ENCODE peak calls at places on chromosomes 4 and X, in nine cellular contexts. V is activated CD4-positive, alpha-beta T cell treated with anti-CD3 and anti-CD28 coated beads for 48 hours; W is activated gamma-delta T cell treated with Interleukin-2 at 50 U/mL for 16 hours; R is iPS-NIHi11; Q is fibroblast of the conjunctiva; P is neural progenitor cell; J is mucosa of gallbladder; L is activated naive CD4-positive, alpha-beta T cell treated with anti-CD3 and anti-CD28 coated beads for 36 hours; N is HTR-8/SVneo. T is an unnamed sample.

GRCh38 chr4:86730310-86730709 is 118.9 kb downstream of the SLC10A6 start:
- DNase-seq in V (no peak), W (no peak), R (peak), Q (no peak), P (peak), J (no peak), L (no peak), N (no peak), T (peak)

GRCh38 chr4:25900310-25900709 is 13.7 kb upstream of the SMIM20 start:
- DNase-seq in V (no peak), W (no peak), R (no peak), Q (no peak), P (no peak), J (no peak), L (no peak), N (no peak), T (no peak)

GRCh38 chr4:15714141-15714540 is 11.3 kb downstream of the BST1 start:
- DNase-seq in V (no peak), W (no peak), R (no peak), Q (no peak), P (no peak), J (no peak), L (no peak), N (no peak), T (no peak)

GRCh38 chrX:65406532-65406931 is 128.1 kb downstream of the LAS1L start:
- DNase-seq in V (peak), W (no peak), R (peak), Q (no peak), P (peak), J (no peak), L (peak), N (no peak), T (peak)

GRCh38 chrX:54044877-54045328 is 630 bp upstream of the PHF8 start:
- DNase-seq in V (no peak), W (no peak), R (no peak), Q (no peak), P (no peak), J (no peak), L (no peak), N (no peak), T (no peak)

GRCh38 chrX:42624524-42624923 is 153.4 kb downstream of the PPP1R2C start:
- DNase-seq in V (no peak), W (no peak), R (no peak), Q (no peak), P (no peak), J (no peak), L (no peak), N (no peak), T (no peak)

GRCh38 chr4:180058731-180059215 is 2184.4 kb upstream of the TENM3 start:
- DNase-seq in V (peak), W (no peak), R (peak), Q (no peak), P (peak), J (no peak), L (peak), N (peak), T (peak)

GRCh38 chr4:87930629-87931028 is 44.9 kb upstream of the SPP1 start:
- DNase-seq in V (no peak), W (no peak), R (no peak), Q (no peak), P (no peak), J (no peak), L (no peak), N (no peak), T (peak)

GRCh38 chr4:140054861-140055260 is 99.1 kb downstream of the MAML3 start:
- DNase-seq in V (no peak), W (no peak), R (no peak), Q (no peak), P (no peak), J (no peak), L (no peak), N (no peak), T (no peak)

GRCh38 chr4:173529505-173530325 is at the start of gene HAND2:
- DNase-seq in V (no peak), W (no peak), R (peak), Q (no peak), P (peak), J (peak), L (no peak), N (peak), T (peak)

GRCh38 chr4:180028682-180029081 is 2214.5 kb upstream of the TENM3 start:
- DNase-seq in V (peak), W (no peak), R (peak), Q (no peak), P (peak), J (no peak), L (peak), N (no peak), T (peak)

GRCh38 chr4:74768857-74769525 is 25.3 kb downstream of the BTC start:
- DNase-seq in V (no peak), W (no peak), R (no peak), Q (peak), P (no peak), J (peak), L (no peak), N (no peak), T (no peak)

GRCh38 chrX:102746134-102746584 is 25.6 kb downstream of the GPRASP3 start:
- DNase-seq in V (peak), W (peak), R (peak), Q (no peak), P (peak), J (peak), L (peak), N (no peak), T (peak)

GRCh38 chr4:26860922-26861433 is 337 bp downstream of the STIM2 start:
- DNase-seq in V (peak), W (peak), R (peak), Q (no peak), P (peak), J (peak), L (peak), N (peak), T (peak)

GRCh38 chr4:69092190-69092589 is 4.1 kb upstream of the UGT2B7 start:
- DNase-seq in V (no peak), W (no peak), R (no peak), Q (no peak), P (no peak), J (no peak), L (no peak), N (no peak), T (no peak)

GRCh38 chr4:75685546-75686189 is 12.5 kb upstream of the G3BP2 start:
- DNase-seq in V (no peak), W (no peak), R (no peak), Q (no peak), P (no peak), J (no peak), L (no peak), N (no peak), T (no peak)

GRCh38 chr4:78601013-78601412 is 49.4 kb downstream of the ANXA3 start:
- DNase-seq in V (no peak), W (no peak), R (no peak), Q (no peak), P (no peak), J (no peak), L (no peak), N (no peak), T (no peak)

GRCh38 chr4:168589154-168589553 is 92.3 kb downstream of the PALLD start:
- DNase-seq in V (no peak), W (no peak), R (no peak), Q (no peak), P (no peak), J (no peak), L (no peak), N (peak), T (no peak)

GRCh38 chrX:40107291-40108083 is 9.7 kb upstream of the BCOR start:
- DNase-seq in V (peak), W (no peak), R (no peak), Q (no peak), P (peak), J (peak), L (peak), N (no peak), T (peak)

GRCh38 chr4:168304744-168305459 is 13.7 kb downstream of the DDX60 start:
- DNase-seq in V (no peak), W (no peak), R (no peak), Q (peak), P (no peak), J (no peak), L (no peak), N (peak), T (no peak)

GRCh38 chrX:114930227-114930626 is 87.2 kb downstream of the IL13RA2 start:
- DNase-seq in V (no peak), W (no peak), R (no peak), Q (no peak), P (no peak), J (no peak), L (no peak), N (no peak), T (no peak)

GRCh38 chr4:54213812-54214211 is 15.3 kb upstream of the PDGFRA start:
- DNase-seq in V (no peak), W (no peak), R (no peak), Q (no peak), P (no peak), J (no peak), L (no peak), N (no peak), T (no peak)

GRCh38 chr4:185716008-185716976 is 95.7 kb downstream of the SORBS2 start:
- DNase-seq in V (no peak), W (no peak), R (no peak), Q (no peak), P (no peak), J (no peak), L (no peak), N (no peak), T (no peak)

GRCh38 chr4:48190839-48191238 is 56.8 kb upstream of the TXK start:
- DNase-seq in V (no peak), W (no peak), R (no peak), Q (no peak), P (no peak), J (no peak), L (no peak), N (no peak), T (no peak)

GRCh38 chr4:8769645-8770517 is 101.8 kb downstream of the HMX1 start:
- DNase-seq in V (no peak), W (no peak), R (no peak), Q (no peak), P (no peak), J (no peak), L (no peak), N (no peak), T (no peak)

GRCh38 chr4:84482564-84483563 is 16.2 kb downstream of the NKX6-1 start:
- DNase-seq in V (peak), W (no peak), R (peak), Q (no peak), P (peak), J (no peak), L (peak), N (no peak), T (peak)

GRCh38 chr4:185892165-185892564 is 80.2 kb upstream of the SORBS2 start:
- DNase-seq in V (no peak), W (no peak), R (no peak), Q (no peak), P (no peak), J (no peak), L (no peak), N (no peak), T (no peak)

GRCh38 chrX:149036086-149036485 is 469.0 kb downstream of the IDS start:
- DNase-seq in V (no peak), W (no peak), R (no peak), Q (no peak), P (no peak), J (no peak), L (no peak), N (no peak), T (no peak)

GRCh38 chr4:26907731-26908599 is 47.3 kb downstream of the STIM2 start:
- DNase-seq in V (no peak), W (no peak), R (no peak), Q (no peak), P (no peak), J (no peak), L (peak), N (no peak), T (no peak)

GRCh38 chr4:38788327-38788726 is 5.5 kb upstream of the TLR10 start:
- DNase-seq in V (no peak), W (no peak), R (no peak), Q (no peak), P (no peak), J (no peak), L (no peak), N (no peak), T (no peak)

GRCh38 chrX:77298790-77299189 is 148.4 kb upstream of the FGF16 start:
- DNase-seq in V (no peak), W (no peak), R (no peak), Q (no peak), P (no peak), J (no peak), L (no peak), N (no peak), T (no peak)

GRCh38 chr4:19514276-19515070 is 737.2 kb upstream of the SLIT2 start:
- DNase-seq in V (no peak), W (no peak), R (no peak), Q (peak), P (no peak), J (no peak), L (no peak), N (no peak), T (no peak)

GRCh38 chr4:146520894-146521542 is 722 bp downstream of the SLC10A7 start:
- DNase-seq in V (peak), W (no peak), R (peak), Q (peak), P (peak), J (peak), L (peak), N (peak), T (no peak)

GRCh38 chr4:3712936-3713335 is 53.2 kb upstream of the ADRA2C start:
- DNase-seq in V (no peak), W (no peak), R (no peak), Q (no peak), P (no peak), J (no peak), L (no peak), N (no peak), T (no peak)

GRCh38 chrX:149286940-149287349 is 218.2 kb downstream of the IDS start:
- DNase-seq in V (peak), W (peak), R (peak), Q (no peak), P (peak), J (peak), L (peak), N (peak), T (peak)

GRCh38 chr4:101009471-101009870 is 337.9 kb downstream of the PPP3CA start:
- DNase-seq in V (no peak), W (no peak), R (no peak), Q (no peak), P (no peak), J (no peak), L (no peak), N (no peak), T (no peak)

T was measured in mesendoderm.